ENCODE peak calls at places on chromosome 10, in five cellular contexts. F, T, J, R and Q are unnamed samples.

GRCh38 chr10:103657061-103657591 is 163.6 kb downstream of the NEURL1 start:
- DNase-seq in J (no peak), F (no peak), R (no peak), T (no peak), Q (no peak)

GRCh38 chr10:11612004-11613001 is 853 bp upstream of the USP6NL start:
- DNase-seq in T (no peak), F (no peak), J (no peak), R (no peak), Q (no peak)

GRCh38 chr10:25294032-25294926 is 119.5 kb downstream of the GPR158 start:
- DNase-seq in J (peak; percentile 0), R (no peak), F (peak; percentile 55), T (no peak), Q (no peak)

GRCh38 chr10:88877298-88877697 is 2.7 kb upstream of the STAMBPL1 start:
- DNase-seq in R (no peak), J (no peak), F (no peak), T (no peak), Q (no peak)

GRCh38 chr10:115665549-115665948 is 572.4 kb downstream of the ATRNL1 start:
- DNase-seq in R (no peak), T (no peak), J (peak; percentile 10), F (no peak), Q (no peak)

GRCh38 chr10:102133373-102134195 is 744 bp downstream of the PPRC1 start:
- DNase-seq in F (peak; percentile 54), R (peak; percentile 66), T (no peak), J (peak; percentile 69), Q (no peak)

GRCh38 chr10:79196470-79197461 is 128.0 kb downstream of the ZMIZ1 start:
- DNase-seq in F (no peak), J (peak; percentile 31), R (peak; percentile 91), T (no peak), Q (no peak)

GRCh38 chr10:95814011-95814727 is 58.2 kb downstream of the ENTPD1 start:
- DNase-seq in J (peak; percentile 80), R (no peak), T (peak; percentile 62), F (peak; percentile 93), Q (no peak)

GRCh38 chr10:119575506-119575905 is 21.3 kb downstream of the TIAL1 start:
- DNase-seq in R (no peak), F (peak; percentile 16), T (no peak), J (no peak), Q (no peak)

GRCh38 chr10:11697718-11698527 is 44.3 kb upstream of the ECHDC3 start:
- DNase-seq in R (no peak), J (no peak), F (no peak), T (no peak), Q (no peak)

GRCh38 chr10:77756319-77757232 is 119.0 kb upstream of the KCNMA1 start:
- DNase-seq in J (peak; percentile 77), T (no peak), F (peak; percentile 46), R (peak; percentile 57), Q (no peak)
- TF ChIP-seq CTCF in J (peak; percentile 86), T (peak; percentile 85), F (peak; percentile 89), R (peak; percentile 35), Q (peak; percentile 52)

GRCh38 chr10:82361317-82361716 is 486.3 kb downstream of the NRG3 start:
- DNase-seq in J (no peak), R (no peak), F (no peak), T (no peak), Q (no peak)

DNA sequence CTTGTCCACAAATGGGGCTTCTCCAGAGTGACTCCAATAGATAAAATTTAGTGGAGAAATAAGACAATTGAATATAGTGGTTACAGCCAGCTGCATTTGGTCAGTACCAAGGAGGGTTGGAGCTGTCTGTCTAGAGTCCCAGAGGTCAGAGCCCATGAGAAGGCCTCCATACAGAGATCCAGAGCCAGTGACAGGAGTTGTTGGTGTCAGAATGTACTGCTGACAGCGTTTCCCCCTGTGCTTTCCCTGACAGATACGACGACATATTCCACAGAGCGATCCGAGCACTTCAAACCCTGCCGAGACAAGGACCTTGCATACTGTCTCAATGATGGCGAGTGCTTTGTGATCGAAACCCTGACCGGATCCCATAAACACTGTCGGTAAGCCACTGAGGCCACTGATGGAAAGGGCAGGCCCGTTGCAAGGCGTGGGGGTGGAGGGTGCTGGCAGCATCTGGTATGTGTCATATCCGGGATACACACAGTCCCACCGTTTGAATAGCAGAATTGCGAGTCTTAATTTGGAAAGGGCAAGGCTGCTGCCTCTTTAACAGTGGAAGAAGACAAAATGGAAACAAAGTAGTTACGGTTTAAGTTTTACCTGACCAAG is 483.6 kb downstream of the NRG3 start:
- DNase-seq in F (peak; percentile 4), R (no peak), J (peak; percentile 21), T (no peak), Q (no peak)
- TF ChIP-seq CTCF in F (no peak), R (no peak), J (no peak), T (no peak), Q (no peak)

GRCh38 chr10:132099701-132100481 is 34.1 kb downstream of the JAKMIP3 start:
- DNase-seq in R (no peak), J (no peak), T (no peak), F (no peak), Q (no peak)
- TF ChIP-seq CTCF in R (no peak), J (no peak), T (no peak), F (no peak), Q (no peak)

GRCh38 chr10:43199088-43199683 is 60.9 kb downstream of the CSGALNACT2 start:
- DNase-seq in J (no peak), F (no peak), T (no peak), R (no peak), Q (no peak)

GRCh38 chr10:43201545-43202131 is 63.4 kb downstream of the CSGALNACT2 start:
- DNase-seq in F (no peak), R (peak; percentile 2), J (no peak), T (no peak), Q (no peak)

GRCh38 chr10:43202224-43202656 is 64.0 kb downstream of the CSGALNACT2 start:
- DNase-seq in T (no peak), R (peak; percentile 50), F (no peak), J (no peak), Q (no peak)

GRCh38 chr10:43199684-43200537 is 61.7 kb downstream of the CSGALNACT2 start:
- DNase-seq in T (no peak), F (no peak), R (peak; percentile 2), J (no peak), Q (no peak)

DNA sequence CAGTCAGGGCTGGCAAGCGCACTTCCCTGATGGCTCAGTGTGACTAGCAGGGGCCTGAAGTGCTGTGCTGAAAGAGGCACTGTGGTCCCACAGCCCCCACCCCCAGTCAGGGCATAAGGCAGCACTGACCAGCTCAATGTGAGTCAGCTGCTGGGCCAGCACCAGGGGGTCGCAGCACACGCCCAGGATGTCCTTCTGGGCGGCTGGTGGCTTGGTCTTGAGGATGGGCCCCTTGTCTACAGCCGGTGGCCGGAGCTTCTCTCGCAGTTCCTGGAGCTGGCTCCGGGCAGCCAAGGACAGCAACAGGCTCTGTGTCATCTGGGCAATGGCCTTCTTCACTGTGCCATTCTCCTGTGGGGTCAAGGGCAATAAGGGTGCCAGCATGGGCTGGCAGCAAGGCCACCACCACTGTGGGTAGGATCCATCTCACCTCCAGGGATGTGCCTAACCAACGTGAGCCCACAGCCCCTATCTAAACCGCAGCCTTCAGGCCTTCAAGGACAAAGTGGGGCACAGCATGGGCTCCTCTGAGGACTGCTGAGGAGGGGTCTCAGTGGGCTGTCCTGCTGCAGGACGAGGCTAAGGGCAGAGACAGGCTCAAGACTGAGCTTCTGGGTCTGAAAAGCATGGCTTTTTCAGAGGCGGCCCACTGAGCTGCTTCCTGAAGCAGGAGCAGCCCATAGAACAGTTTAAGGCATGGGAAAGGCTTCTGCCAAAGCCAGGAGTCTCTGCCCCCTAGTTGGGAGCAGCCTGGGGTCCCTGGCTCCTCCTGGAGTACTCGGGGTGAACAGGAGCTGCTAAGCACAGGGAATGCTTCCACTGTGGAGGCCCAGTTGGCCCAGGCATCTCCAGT is 62.5 kb downstream of the CSGALNACT2 start:
- DNase-seq in R (peak; percentile 2), J (no peak), T (no peak), F (no peak), Q (no peak)
- TF ChIP-seq CTCF in R (no peak), J (no peak), T (no peak), F (no peak), Q (no peak)

GRCh38 chr10:106551501-106551900 is 613.0 kb downstream of the SORCS1 start:
- DNase-seq in R (no peak), F (no peak), J (no peak), T (no peak), Q (no peak)

GRCh38 chr10:106557053-106557452 is 607.5 kb downstream of the SORCS1 start:
- DNase-seq in F (peak; percentile 59), R (no peak), J (peak; percentile 39), T (no peak), Q (no peak)

GRCh38 chr10:106559442-106559841 is 605.1 kb downstream of the SORCS1 start:
- DNase-seq in T (no peak), F (peak; percentile 94), R (no peak), J (peak; percentile 90), Q (no peak)

GRCh38 chr10:106557951-106558733 is 606.4 kb downstream of the SORCS1 start:
- DNase-seq in J (peak; percentile 73), R (no peak), F (peak; percentile 61), T (no peak), Q (no peak)

DNA sequence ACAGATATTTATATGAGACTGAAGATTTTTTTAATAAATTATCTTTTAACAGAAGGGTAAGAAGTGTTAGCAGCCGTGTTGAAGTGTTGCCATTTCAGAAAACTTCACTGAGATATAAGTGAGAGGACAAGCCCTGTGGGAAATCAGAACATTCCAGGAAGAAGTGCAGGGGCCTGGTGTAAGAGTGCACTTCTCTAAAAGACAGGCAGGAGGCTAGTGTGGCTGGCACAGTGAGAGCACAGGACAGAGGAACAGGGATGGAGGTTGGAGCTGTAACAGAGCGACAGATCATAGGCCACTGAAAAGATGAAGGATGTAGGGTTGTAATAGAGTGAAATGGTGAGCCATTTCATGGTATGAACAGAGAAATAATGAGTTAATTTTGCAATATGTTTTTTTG is 608.9 kb downstream of the SORCS1 start:
- DNase-seq in F (no peak), J (no peak), T (no peak), R (no peak), Q (no peak)
- TF ChIP-seq CTCF in F (no peak), J (no peak), T (no peak), R (no peak), Q (no peak)

GRCh38 chr10:109126016-109126415 is 797.3 kb downstream of the XPNPEP1 start:
- DNase-seq in T (no peak), R (no peak), F (no peak), J (no peak), Q (no peak)
- TF ChIP-seq CTCF in T (no peak), R (peak; percentile 27), F (no peak), J (no peak), Q (no peak)

DNA sequence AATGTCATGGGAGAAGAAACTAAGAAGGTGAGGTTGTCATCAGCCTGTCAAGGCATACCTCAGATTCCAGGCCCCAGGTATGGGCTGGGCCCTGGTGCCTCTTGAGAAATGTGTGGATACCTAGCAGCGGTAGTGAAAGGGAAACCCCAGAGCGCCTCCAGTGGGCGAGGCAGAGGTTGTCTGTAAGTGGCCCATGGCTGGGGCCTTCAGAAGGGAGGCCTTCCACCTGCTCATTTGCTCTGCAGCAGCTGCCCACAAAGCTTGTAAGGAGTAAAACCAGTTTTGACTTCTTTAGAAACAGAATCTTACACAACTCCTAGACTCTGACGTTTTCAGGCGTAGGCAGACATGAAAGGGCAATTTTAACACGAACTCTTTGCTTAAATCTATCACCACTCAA is 509.9 kb downstream of the PARD3 start:
- DNase-seq in J (no peak), T (no peak), R (peak; percentile 46), F (no peak), Q (no peak)
- TF ChIP-seq CTCF in J (no peak), T (no peak), R (peak; percentile 45), F (no peak), Q (no peak)

GRCh38 chr10:71368639-71369038 is 28.1 kb upstream of the CDH23 start:
- DNase-seq in R (no peak), F (no peak), J (no peak), T (no peak), Q (no peak)
- TF ChIP-seq CTCF in R (no peak), F (no peak), J (no peak), T (no peak), Q (no peak)